ENCODE peak calls at places on chromosomes 5 and 9, in eight cellular contexts. L is endothelial cell of umbilical vein; E is tibial nerve; R is ovary; F is CD8-positive, alpha-beta T cell; U is HCT116; K is prostate gland; X is GM23248. T is an unnamed sample.

GRCh38 chr5:132427285-132428146 is 58.0 kb downstream of the SLC22A5 start:
- DNase-seq in E (no peak), R (no peak), U (no peak), F (peak; percentile 47), L (no peak), K (peak; percentile 39), X (peak; percentile 30), T (no peak)

GRCh38 chr5:42005561-42006153 is 80.6 kb downstream of the FBXO4 start:
- DNase-seq in R (no peak), X (peak; percentile 49), U (peak; percentile 13), L (peak; percentile 21), E (no peak), F (no peak), K (no peak), T (no peak)

GRCh38 chr9:93288891-93289883 is 105.2 kb downstream of the WNK2 start:
- DNase-seq in R (no peak), X (peak; percentile 60), E (no peak), U (no peak), L (no peak), F (no peak), K (no peak), T (no peak)

GRCh38 chr5:34525761-34526160 is 130.4 kb upstream of the RAI14 start:
- DNase-seq in R (no peak), L (peak; percentile 82), K (no peak), E (no peak), F (no peak), X (no peak), U (no peak), T (no peak)

GRCh38 chr9:76353280-76353679 is 40.9 kb downstream of the RFK start:
- DNase-seq in L (no peak), X (no peak), E (no peak), K (no peak), F (no peak), R (no peak), U (no peak), T (no peak)

GRCh38 chr5:9376363-9377117 is 169.3 kb downstream of the SEMA5A start:
- DNase-seq in R (no peak), K (no peak), L (no peak), E (no peak), X (peak; percentile 52), F (no peak), U (no peak), T (no peak)

GRCh38 chr9:131747352-131747751 is 7.5 kb upstream of the RAPGEF1 start:
- DNase-seq in F (no peak), R (no peak), L (peak; percentile 72), X (peak; percentile 82), K (no peak), U (no peak), E (no peak), T (no peak)

GRCh38 chr5:136058972-136059354 is 30.2 kb downstream of the TGFBI start:
- DNase-seq in X (no peak), R (no peak), K (no peak), L (no peak), U (no peak), E (no peak), F (no peak), T (peak; percentile 54)

GRCh38 chr5:30405821-30406220 is 787.7 kb upstream of the CDH6 start:
- DNase-seq in U (no peak), E (no peak), X (no peak), L (no peak), R (no peak), F (no peak), K (no peak), T (no peak)

GRCh38 chr5:57466544-57466943 is 16.1 kb downstream of the ACTBL2 start:
- DNase-seq in E (no peak), R (no peak), K (no peak), U (no peak), L (no peak), X (no peak), F (no peak), T (no peak)

GRCh38 chr5:3596261-3596825 is 711 bp downstream of the IRX1 start:
- DNase-seq in X (peak; percentile 78), U (no peak), K (no peak), R (no peak), L (no peak), E (no peak), F (no peak), T (no peak)

DNA sequence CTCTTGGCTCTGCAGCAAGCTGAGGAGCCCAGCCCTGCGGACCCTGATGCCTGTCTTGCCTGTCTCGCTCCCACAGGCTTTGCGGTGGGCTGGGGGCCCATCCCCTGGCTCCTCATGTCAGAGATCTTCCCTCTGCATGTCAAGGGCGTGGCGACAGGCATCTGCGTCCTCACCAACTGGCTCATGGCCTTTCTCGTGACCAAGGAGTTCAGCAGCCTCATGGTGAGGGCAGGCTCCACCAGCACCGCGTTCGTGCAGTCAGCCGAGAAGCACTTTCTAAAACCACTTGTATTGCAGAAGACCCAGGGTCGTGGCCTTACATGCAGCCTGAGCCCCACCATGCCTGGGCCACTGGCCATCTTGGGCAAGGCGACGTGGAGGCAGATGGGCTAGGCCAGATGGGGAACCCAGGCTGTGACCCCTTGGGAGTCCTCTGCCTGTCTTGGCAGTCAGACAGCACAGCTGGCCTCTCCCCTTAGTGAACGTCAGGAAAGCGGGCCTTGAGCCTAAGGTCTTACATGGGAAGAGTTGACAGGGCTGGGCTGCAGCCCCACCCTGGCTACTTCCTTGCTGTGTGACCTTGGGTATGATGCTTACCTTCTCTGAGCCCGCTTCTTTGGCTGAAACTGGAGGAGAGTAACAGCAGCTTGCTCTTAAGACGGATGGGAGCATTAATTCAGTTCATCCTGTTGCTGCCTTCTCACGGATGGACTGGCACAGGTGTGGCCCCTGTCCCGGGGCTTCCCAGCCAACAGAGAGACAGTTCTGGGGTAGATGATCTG is 8.6 kb downstream of the SLC2A8 start:
- DNase-seq in E (no peak), K (no peak), X (no peak), R (no peak), L (no peak), F (no peak), U (no peak), T (no peak)
- H3K4me3 ChIP-seq in E (no peak overlapping the region), K (no peak overlapping the region), X (no peak overlapping the region), R (no peak overlapping the region), L (no peak overlapping the region), F (no peak overlapping the region), U (no peak overlapping the region), T (no peak overlapping the region)

GRCh38 chr9:35186524-35186923 is 24.7 kb downstream of the UNC13B start:
- DNase-seq in K (no peak), E (no peak), U (no peak), F (no peak), R (no peak), X (no peak), L (no peak), T (no peak)
- H3K9me3 ChIP-seq in K (no peaks in the 10 kb centered on the region), E (no peaks in the 10 kb centered on the region), U (no peaks in the 10 kb centered on the region), F (no peaks in the 10 kb centered on the region), R (no peaks in the 10 kb centered on the region), X (no peaks in the 10 kb centered on the region), L (no peaks in the 10 kb centered on the region), T (no peaks in the 10 kb centered on the region)

GRCh38 chr5:169980418-169981053 is at the start of gene INSYN2B:
- DNase-seq in X (peak; percentile 92), L (peak; percentile 96), U (peak; percentile 56), K (peak; percentile 71), E (peak; percentile 16), F (no peak), R (peak; percentile 59), T (peak; percentile 76)
- H3K4me3 ChIP-seq in X (peak within 1 kb of the TSS; percentile 90), L (peak within 1 kb of the TSS; percentile 97), U (no peak within 1 kb of the TSS), K (peak within 1 kb of the TSS; percentile 13), E (no peak within 1 kb of the TSS), F (no peak within 1 kb of the TSS), R (no peak within 1 kb of the TSS), T (no peak within 1 kb of the TSS)

GRCh38 chr5:54366707-54367106 is 56.3 kb upstream of the ARL15 start:
- DNase-seq in E (no peak), L (no peak), K (no peak), F (no peak), X (no peak), R (no peak), U (no peak), T (no peak)

DNA sequence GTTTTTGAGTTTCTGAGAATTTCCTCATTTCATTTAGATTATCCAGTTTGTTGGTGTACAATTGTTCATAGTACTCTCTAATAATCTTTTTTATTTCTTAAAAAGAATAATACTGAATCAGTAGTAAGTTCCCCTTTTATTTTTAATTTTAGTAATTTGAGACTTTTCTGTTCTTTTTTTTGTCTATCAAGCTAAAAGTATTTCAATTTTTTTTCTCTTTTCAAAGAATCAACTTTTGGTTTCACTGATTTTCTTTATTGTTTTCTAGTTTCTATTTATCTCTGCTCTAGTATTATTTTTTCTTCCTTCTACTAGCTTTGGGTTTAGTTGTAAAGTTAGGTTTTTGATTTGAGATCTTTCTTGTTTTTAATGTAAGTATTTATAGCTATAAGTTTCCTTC is 60.6 kb upstream of the ARL15 start:
- DNase-seq in E (no peak), L (no peak), X (no peak), K (no peak), U (no peak), R (no peak), F (no peak), T (no peak)
- H3K9me3 ChIP-seq in E (no peaks in the 10 kb centered on the region), L (no peaks in the 10 kb centered on the region), X (no peaks in the 10 kb centered on the region), K (no peaks in the 10 kb centered on the region), U (no peaks in the 10 kb centered on the region), R (no peaks in the 10 kb centered on the region), F (no peaks in the 10 kb centered on the region), T (no peaks in the 10 kb centered on the region)

GRCh38 chr5:141172381-141173204 is at the start of gene PCDHB7:
- DNase-seq in L (peak; percentile 35), X (peak; percentile 67), E (no peak), F (no peak), K (no peak), R (peak; percentile 43), U (peak; percentile 19), T (peak; percentile 44)
- H3K4me3 ChIP-seq in L (no peak within 1 kb of the TSS), X (peak within 1 kb of the TSS; percentile 50), E (no peak within 1 kb of the TSS), F (no peak within 1 kb of the TSS), K (no peak within 1 kb of the TSS), R (no peak within 1 kb of the TSS), U (no peak within 1 kb of the TSS), T (no peak within 1 kb of the TSS)

GRCh38 chr5:141437208-141437607 is 6.9 kb downstream of the PCDHGA12 start:
- DNase-seq in U (no peak), L (no peak), R (no peak), E (no peak), X (peak; percentile 69), K (no peak), F (no peak), T (no peak)

GRCh38 chr5:141430332-141431113 is at the start of gene PCDHGA12:
- DNase-seq in L (peak; percentile 87), E (no peak), F (no peak), X (peak; percentile 92), R (no peak), U (no peak), K (no peak), T (peak; percentile 77)

GRCh38 chr5:141434006-141434405 is 3.7 kb downstream of the PCDHGA12 start:
- DNase-seq in L (no peak), X (peak; percentile 71), K (no peak), F (no peak), R (no peak), U (no peak), E (no peak), T (no peak)

GRCh38 chr5:141427783-141428426 is 2.4 kb upstream of the PCDHGA12 start:
- DNase-seq in K (no peak), F (no peak), X (no peak), U (no peak), L (no peak), E (no peak), R (no peak), T (no peak)

DNA sequence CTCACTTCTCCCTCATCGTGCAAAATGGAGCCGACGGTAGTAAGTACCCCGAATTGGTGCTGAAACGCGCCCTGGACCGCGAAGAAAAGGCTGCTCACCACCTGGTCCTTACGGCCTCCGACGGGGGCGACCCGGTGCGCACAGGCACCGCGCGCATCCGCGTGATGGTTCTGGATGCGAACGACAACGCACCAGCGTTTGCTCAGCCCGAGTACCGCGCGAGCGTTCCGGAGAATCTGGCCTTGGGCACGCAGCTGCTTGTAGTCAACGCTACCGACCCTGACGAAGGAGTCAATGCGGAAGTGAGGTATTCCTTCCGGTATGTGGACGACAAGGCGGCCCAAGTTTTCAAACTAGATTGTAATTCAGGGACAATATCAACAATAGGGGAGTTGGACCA is 979 bp downstream of the PCDHGA12 start:
- DNase-seq in L (peak; percentile 33), X (peak; percentile 27), F (no peak), R (no peak), K (no peak), U (no peak), E (no peak), T (no peak)
- H3K9me3 ChIP-seq in L (no peaks in the 10 kb centered on the region), X (no peaks in the 10 kb centered on the region), F (peaks cover 16% of the 10 kb centered on the region), R (peaks cover 54% of the 10 kb centered on the region), K (peaks cover 9% of the 10 kb centered on the region), U (peaks cover 8% of the 10 kb centered on the region), E (peaks cover 14% of the 10 kb centered on the region), T (peaks cover 36% of the 10 kb centered on the region)